ENCODE peak calls at places on chromosome 12, in ten cellular contexts. C, F, P, Z, H, M, Y, A, L and S are unnamed samples.

GRCh38 chr12:86134571-86134970 is 121.6 kb downstream of the MGAT4C start:
- DNase-seq in C (no peak), F (peak), P (no peak), Z (no peak), H (no peak), M (no peak), Y (no peak), A (no peak), L (no peak), S (no peak)

GRCh38 chr12:53208435-53208834 is 1.4 kb upstream of the ITGB7 start:
- DNase-seq in C (no peak), F (no peak), P (no peak), Z (no peak), H (no peak), M (no peak), Y (no peak), A (no peak), L (no peak), S (no peak)

GRCh38 chr12:102527256-102527720 is 46.9 kb upstream of the IGF1 start:
- DNase-seq in C (no peak), F (peak), P (no peak), Z (no peak), H (no peak), M (no peak), Y (no peak), A (no peak), L (no peak), S (no peak)

GRCh38 chr12:120404271-120404670 is 33.6 kb upstream of the COX6A1 start:
- DNase-seq in C (no peak), F (no peak), P (peak), Z (no peak), H (no peak), M (peak), Y (no peak), A (no peak), L (no peak), S (no peak)

GRCh38 chr12:6778212-6778570 is 5.9 kb downstream of the LAG3 start:
- DNase-seq in C (no peak), F (peak), P (no peak), Z (no peak), H (peak), M (no peak), Y (no peak), A (no peak), L (no peak), S (no peak)

GRCh38 chr12:39393179-39393578 is 49.7 kb downstream of the KIF21A start:
- DNase-seq in C (no peak), F (no peak), P (no peak), Z (no peak), H (no peak), M (no peak), Y (no peak), A (no peak), L (no peak), S (no peak)

GRCh38 chr12:2161478-2161877 is 108.7 kb downstream of the CACNA1C start:
- DNase-seq in C (no peak), F (no peak), P (no peak), Z (no peak), H (no peak), M (no peak), Y (no peak), A (no peak), L (no peak), S (no peak)

GRCh38 chr12:52202361-52203078 is 10.7 kb upstream of the KRT80 start:
- DNase-seq in C (no peak), F (no peak), P (no peak), Z (peak), H (no peak), M (no peak), Y (peak), A (no peak), L (no peak), S (no peak)

GRCh38 chr12:90741611-90742010 is 213.4 kb downstream of the CCER1 start:
- DNase-seq in C (no peak), F (peak), P (no peak), Z (no peak), H (no peak), M (no peak), Y (no peak), A (no peak), L (no peak), S (no peak)

GRCh38 chr12:131597327-131597726 is 113.6 kb upstream of the SFSWAP start:
- DNase-seq in C (no peak), F (no peak), P (no peak), Z (no peak), H (no peak), M (no peak), Y (no peak), A (no peak), L (no peak), S (no peak)

GRCh38 chr12:86719381-86719780 is 463.2 kb upstream of the MGAT4C start:
- DNase-seq in C (no peak), F (peak), P (no peak), Z (no peak), H (no peak), M (no peak), Y (no peak), A (no peak), L (no peak), S (no peak)

GRCh38 chr12:29226621-29227020 is 77.5 kb downstream of the FAR2 start:
- DNase-seq in C (no peak), F (peak), P (no peak), Z (no peak), H (no peak), M (no peak), Y (no peak), A (no peak), L (no peak), S (no peak)